ENCODE peak calls at places on chromosomes 5 and 9, in five cellular contexts. T is fibroblast of lung, E is A549, C is PC-3, M is astrocyte of the cerebellum. U is an unnamed sample.

GRCh38 chr9:120846906-120847305 is 4.2 kb upstream of the PSMD5 start:
- DNase-seq in T (no peak), E (no peak), C (no peak), M (no peak), U (no peak)

GRCh38 chr9:91720746-91721705 is 229.0 kb downstream of the ROR2 start:
- DNase-seq in T (no peak), E (no peak), C (no peak), M (no peak), U (no peak)

GRCh38 chr5:170603578-170604565 is 100.1 kb downstream of the KCNIP1 start:
- DNase-seq in T (peak), E (peak), C (peak), M (peak), U (peak)

GRCh38 chr5:154797762-154798161 is 42.6 kb downstream of the LARP1 start:
- DNase-seq in T (no peak), E (no peak), C (no peak), M (peak), U (no peak)

GRCh38 chr9:133499892-133500270 is 21.0 kb upstream of the SLC2A6 start:
- DNase-seq in T (no peak), E (no peak), C (no peak), M (no peak), U (no peak)

GRCh38 chr5:109743770-109744212 is 54.1 kb downstream of the MAN2A1 start:
- DNase-seq in T (peak), E (peak), C (peak), M (peak), U (peak)

GRCh38 chr5:34791761-34792244 is 47.2 kb upstream of the TTC23L start:
- DNase-seq in T (peak), E (no peak), C (no peak), M (no peak), U (peak)

GRCh38 chr5:76785493-76785892 is 33.3 kb upstream of the F2RL1 start:
- DNase-seq in T (no peak), E (peak), C (peak), M (no peak), U (peak)

GRCh38 chr5:73495772-73496346 is 2.4 kb upstream of the BTF3 start:
- DNase-seq in T (no peak), E (no peak), C (no peak), M (no peak), U (no peak)

GRCh38 chr5:27191786-27192505 is 153.6 kb upstream of the CDH9 start:
- DNase-seq in T (peak), E (no peak), C (peak), M (peak), U (no peak)

GRCh38 chr5:73945505-73945904 is 319.5 kb downstream of the ARHGEF28 start:
- DNase-seq in T (no peak), E (peak), C (no peak), M (no peak), U (no peak)

GRCh38 chr9:2745560-2746380 is 28.5 kb downstream of the KCNV2 start:
- DNase-seq in T (no peak), E (no peak), C (peak), M (no peak), U (no peak)

GRCh38 chr5:148820778-148821395 is 5.5 kb upstream of the ADRB2 start:
- DNase-seq in T (peak), E (peak), C (peak), M (peak), U (peak)

GRCh38 chr9:126298319-126298801 is 28.3 kb upstream of the MVB12B start:
- DNase-seq in T (no peak), E (no peak), C (no peak), M (no peak), U (no peak)

GRCh38 chr5:88235346-88235745 is 33.3 kb downstream of the TMEM161B start:
- DNase-seq in T (no peak), E (no peak), C (no peak), M (no peak), U (no peak)

GRCh38 chr9:127088724-127089615 is 33.5 kb downstream of the ANGPTL2 start:
- DNase-seq in T (no peak), E (no peak), C (no peak), M (no peak), U (no peak)

GRCh38 chr9:92439921-92440750 is 15.9 kb upstream of the OMD start:
- DNase-seq in T (peak), E (no peak), C (peak), M (no peak), U (peak)

GRCh38 chr9:38644601-38645000 is 24.2 kb upstream of the ANKRD18A start:
- DNase-seq in T (no peak), E (no peak), C (peak), M (no peak), U (no peak)

GRCh38 chr9:134563397-134563796 is 78.2 kb upstream of the COL5A1 start:
- DNase-seq in T (no peak), E (no peak), C (no peak), M (no peak), U (no peak)

GRCh38 chr5:117318528-117318927 is 743.9 kb upstream of the SEMA6A start:
- DNase-seq in T (no peak), E (peak), C (no peak), M (no peak), U (no peak)

GRCh38 chr9:27125030-27125429 is 16.0 kb downstream of the TEK start:
- DNase-seq in T (peak), E (peak), C (peak), M (peak), U (peak)

DNA sequence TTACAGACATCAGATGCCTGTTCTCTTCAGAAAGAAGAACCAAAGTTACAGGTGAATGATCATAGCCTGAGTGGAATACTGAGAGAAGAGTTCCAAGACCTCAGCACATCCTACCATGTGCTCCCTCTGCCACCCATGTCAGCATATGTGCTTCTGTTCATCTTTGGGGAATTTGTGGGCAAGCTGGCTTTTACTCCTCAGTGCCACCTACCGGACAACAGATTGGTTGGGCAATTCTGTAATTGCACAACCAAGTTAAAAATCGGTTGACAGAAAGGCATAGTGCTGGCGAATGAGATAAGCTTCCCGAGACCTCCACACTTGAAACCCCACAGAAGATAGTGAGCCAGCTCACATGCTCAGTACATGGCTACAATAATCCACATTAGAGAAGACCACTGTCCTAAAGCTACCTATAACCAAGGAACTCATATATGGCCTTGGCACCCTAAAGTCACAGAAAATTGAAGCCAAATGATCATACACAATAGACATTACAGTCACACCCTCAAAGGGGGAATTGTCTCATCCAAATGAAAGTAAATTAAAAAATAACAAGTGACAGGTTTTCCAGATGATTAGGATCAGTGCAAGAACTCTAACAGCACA is 1238.0 kb upstream of the NUDT12 start:
- DNase-seq in T (no peak), E (peak), C (peak), M (no peak), U (no peak)
- TF ChIP-seq CTCF in T (no peak), E (peak), C (peak), M (no peak), U (no peak)

DNA sequence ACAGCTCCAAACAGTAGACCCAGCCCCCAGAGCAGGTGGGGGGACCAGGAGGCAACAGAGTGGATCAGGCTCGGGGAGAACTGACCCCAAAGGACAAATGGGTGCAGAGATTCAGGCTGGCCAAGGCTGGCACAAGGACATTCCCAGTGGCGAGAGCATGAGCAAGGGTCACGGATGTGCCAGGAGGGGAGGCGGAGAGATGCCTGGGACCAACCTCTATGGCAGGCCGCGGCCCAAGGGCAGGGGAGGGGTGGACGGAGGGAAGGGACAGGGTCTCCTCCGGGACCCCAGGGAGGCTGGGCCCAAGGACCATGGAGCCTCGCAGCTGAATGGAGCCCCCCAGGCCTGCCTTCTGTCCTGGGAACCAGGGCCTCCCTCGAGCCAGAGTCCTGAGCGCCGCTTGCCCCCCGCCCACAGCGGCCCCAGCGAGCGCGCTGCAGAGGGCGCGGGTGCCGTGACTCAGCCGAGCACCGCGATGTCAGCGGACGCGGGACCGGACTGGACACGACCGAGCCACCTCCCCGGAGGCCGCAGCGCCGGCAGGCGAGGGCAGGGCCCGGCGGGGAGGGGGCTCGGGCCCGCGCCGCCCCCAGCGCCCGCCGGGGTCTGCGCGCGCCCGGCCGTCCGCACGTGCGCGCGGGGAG is 546 bp downstream of the ABCA2 start:
- DNase-seq in T (no peak), E (no peak), C (peak), M (no peak), U (no peak)
- H3K4me3 ChIP-seq in T (peak), E (peak), C (peak), M (peak), U (peak)

GRCh38 chr5:143716856-143717255 is 95.1 kb upstream of the HMHB1 start:
- DNase-seq in T (no peak), E (no peak), C (no peak), M (no peak), U (no peak)

GRCh38 chr5:143713331-143714032 is 98.5 kb upstream of the HMHB1 start:
- DNase-seq in T (peak), E (no peak), C (no peak), M (no peak), U (peak)

GRCh38 chr5:143714629-143715028 is 97.3 kb upstream of the HMHB1 start:
- DNase-seq in T (no peak), E (peak), C (peak), M (no peak), U (no peak)

GRCh38 chr5:143720689-143721088 is 91.3 kb upstream of the HMHB1 start:
- DNase-seq in T (no peak), E (no peak), C (no peak), M (no peak), U (no peak)

DNA sequence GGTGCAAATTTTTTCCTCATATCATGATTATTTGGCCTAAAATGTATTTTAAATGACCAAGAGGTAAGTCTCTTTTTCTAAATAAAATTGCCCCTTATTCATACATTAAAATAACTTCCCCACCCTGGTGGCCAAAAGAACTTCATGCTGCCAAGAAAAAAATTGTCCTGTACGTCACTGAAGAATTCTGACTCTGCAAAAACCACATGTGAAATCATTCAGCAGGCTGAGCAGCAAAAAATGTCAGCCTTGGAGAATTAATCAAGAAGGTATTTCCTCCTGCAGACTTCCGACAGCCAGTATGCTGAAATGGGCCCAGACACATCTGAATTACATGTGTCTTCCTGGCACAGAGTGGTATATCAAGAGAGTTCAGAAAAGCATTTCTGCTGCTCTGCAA is 94.6 kb upstream of the HMHB1 start:
- DNase-seq in T (peak), E (no peak), C (no peak), M (peak), U (peak)
- TF ChIP-seq CTCF in T (no peak), E (no peak), C (no peak), M (no peak), U (no peak)

DNA sequence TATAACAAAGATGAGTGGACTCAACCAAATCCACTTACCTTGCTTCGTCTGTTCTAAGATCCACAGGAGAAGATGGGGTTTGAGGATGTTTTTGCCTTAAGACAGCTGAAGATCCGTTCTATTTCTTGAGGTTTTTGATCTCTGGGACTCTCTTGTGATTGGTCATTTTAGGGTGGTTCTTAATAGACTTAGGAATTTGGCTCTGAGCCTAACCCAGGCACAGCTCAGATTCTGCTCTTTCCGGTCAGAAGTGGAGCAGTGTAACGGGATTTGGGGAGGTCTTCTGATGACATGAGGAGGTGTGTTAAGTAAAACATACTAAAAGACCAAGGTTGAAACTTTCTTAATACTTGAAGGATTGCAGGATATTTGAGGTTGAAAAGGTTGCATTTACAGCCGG is 166.9 kb downstream of the DMRT2 start:
- DNase-seq in T (no peak), E (no peak), C (no peak), M (no peak), U (peak)
- H3K4me3 ChIP-seq in T (no peak), E (no peak), C (no peak), M (no peak), U (no peak)

DNA sequence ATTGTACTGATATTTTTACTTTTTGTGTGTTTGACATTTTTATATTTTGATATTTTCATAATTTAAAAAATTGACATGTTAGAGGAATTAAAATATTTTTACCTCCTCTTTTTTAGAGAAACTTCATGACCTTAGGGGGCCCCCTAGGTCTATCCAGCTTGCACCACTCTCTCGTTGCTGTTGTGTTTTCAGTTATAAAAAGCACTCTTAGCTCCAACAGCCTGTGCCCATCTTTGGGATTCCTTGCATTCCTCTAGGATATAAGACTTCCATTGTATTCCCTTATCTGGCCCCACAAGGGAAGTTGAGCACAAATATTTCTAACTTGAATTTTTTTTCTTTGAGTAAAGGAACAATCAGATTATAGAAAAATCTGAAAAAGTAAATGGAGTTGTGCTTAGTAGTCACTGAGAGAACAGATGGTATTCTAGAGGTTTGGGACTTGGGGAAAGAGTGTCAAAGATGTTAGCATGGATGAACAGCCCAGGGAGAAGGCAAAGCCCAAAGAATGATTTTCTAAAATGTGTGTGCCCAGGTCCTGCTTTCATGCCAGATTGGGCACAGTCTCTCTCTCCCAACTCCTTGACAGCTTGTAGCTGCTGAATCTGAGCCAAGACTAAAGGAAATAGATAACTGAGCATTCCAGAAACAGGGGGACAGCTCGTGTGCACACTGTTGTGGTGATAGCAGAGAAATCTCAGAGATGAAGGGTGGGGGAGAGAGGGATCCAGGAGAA is 245.5 kb downstream of the SH3GL2 start:
- DNase-seq in T (no peak), E (no peak), C (no peak), M (no peak), U (no peak)
- TF ChIP-seq CTCF in T (no peak), E (no peak), C (no peak), M (no peak), U (no peak)

GRCh38 chr9:131732636-131733340 is 7.1 kb downstream of the RAPGEF1 start:
- DNase-seq in T (no peak), E (no peak), C (no peak), M (no peak), U (no peak)

GRCh38 chr9:131735238-131736181 is 4.4 kb downstream of the RAPGEF1 start:
- DNase-seq in T (no peak), E (peak), C (peak), M (no peak), U (no peak)

GRCh38 chr9:131734781-131735180 is 5.1 kb downstream of the RAPGEF1 start:
- DNase-seq in T (no peak), E (no peak), C (no peak), M (no peak), U (no peak)

GRCh38 chr9:131733601-131734061 is 6.2 kb downstream of the RAPGEF1 start:
- DNase-seq in T (peak), E (peak), C (peak), M (peak), U (peak)

DNA sequence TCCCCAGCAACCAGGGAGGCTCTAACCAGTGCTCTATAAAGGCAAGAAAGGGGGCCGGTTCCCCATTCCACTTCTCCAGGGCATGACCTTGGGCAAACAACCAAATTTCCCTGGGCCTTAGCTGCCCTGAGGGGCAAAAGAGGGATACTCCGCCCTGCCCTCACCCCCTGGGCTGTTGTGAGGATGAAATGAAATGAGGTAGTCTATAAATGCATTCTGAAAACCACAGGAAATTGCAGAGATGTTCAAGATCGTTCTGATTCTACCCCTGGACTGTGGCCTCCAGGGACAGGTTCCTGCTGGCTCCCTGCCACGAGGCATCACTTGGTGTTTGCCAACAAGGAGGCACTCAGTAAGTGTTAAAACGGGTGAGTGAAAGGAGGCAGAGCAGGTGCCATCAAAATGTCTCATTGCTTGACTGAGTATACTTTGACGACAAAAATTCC is 5.7 kb downstream of the RAPGEF1 start:
- DNase-seq in T (no peak), E (peak), C (peak), M (no peak), U (no peak)
- H3K4me3 ChIP-seq in T (no peak), E (peak), C (peak), M (no peak), U (no peak)